ENCODE peak calls at places on chromosomes 1 and 21, in nine cellular contexts. O, X, E, T, C, N, P, J and U are unnamed samples.
A peak's percentile ranks its signal among the peaks of the same experiment; 100 is the strongest.

GRCh38 chr1:43938892-43939587 is 5.4 kb downstream of the ARTN start:
- DNase-seq in C (no peak), J (no peak), T (peak; percentile 48), O (no peak), N (no peak), X (no peak), E (no peak), P (no peak), U (no peak)

GRCh38 chr1:160800645-160801408 is 4.9 kb downstream of the LY9 start:
- DNase-seq in N (no peak), E (no peak), J (no peak), T (no peak), P (no peak), C (no peak), O (no peak), X (no peak), U (no peak)

GRCh38 chr21:15022608-15023261 is 42.1 kb downstream of the NRIP1 start:
- DNase-seq in C (no peak), X (no peak), J (no peak), P (no peak), O (no peak), E (no peak), T (no peak), N (no peak), U (no peak)

GRCh38 chr1:165635329-165635728 is 4.3 kb downstream of the MGST3 start:
- DNase-seq in T (peak; percentile 88), E (no peak), J (no peak), P (no peak), N (no peak), C (no peak), O (no peak), X (no peak), U (no peak)

GRCh38 chr1:5734414-5734813 is 257.8 kb downstream of the NPHP4 start:
- DNase-seq in E (no peak), P (no peak), T (no peak), O (no peak), N (no peak), C (no peak), X (no peak), J (no peak), U (no peak)

GRCh38 chr1:94803517-94804441 is 16.4 kb upstream of the SLC44A3 start:
- DNase-seq in N (no peak), O (no peak), T (peak; percentile 92), E (peak; percentile 12), X (peak; percentile 88), J (no peak), P (no peak), C (peak; percentile 23), U (peak; percentile 34)

GRCh38 chr1:7386226-7387052 is 384.7 kb upstream of the VAMP3 start:
- DNase-seq in O (no peak), N (no peak), J (no peak), E (no peak), C (no peak), P (no peak), T (peak; percentile 40), X (peak; percentile 89), U (no peak)

GRCh38 chr1:54171636-54172035 is 18.8 kb upstream of the CDCP2 start:
- DNase-seq in C (no peak), E (no peak), J (no peak), N (no peak), T (no peak), X (no peak), O (no peak), P (no peak), U (no peak)

GRCh38 chr1:248596615-248597014 is 885 bp downstream of the OR2T10 start:
- DNase-seq in N (no peak), C (no peak), X (no peak), E (no peak), P (no peak), T (no peak), J (no peak), O (no peak), U (no peak)

GRCh38 chr1:234997201-234998173 is 131.2 kb downstream of the TOMM20 start:
- DNase-seq in N (no peak), T (peak; percentile 92), J (no peak), E (peak; percentile 91), O (no peak), P (peak; percentile 94), C (peak; percentile 97), X (peak; percentile 99), U (peak; percentile 95)

GRCh38 chr1:2050793-2051682 is 827 bp downstream of the PRKCZ start:
- DNase-seq in J (no peak), T (no peak), P (no peak), C (peak; percentile 24), O (no peak), X (no peak), E (no peak), N (no peak), U (no peak)

GRCh38 chr1:174413632-174414031 is 34.1 kb upstream of the GPR52 start:
- DNase-seq in N (no peak), O (no peak), P (no peak), X (no peak), T (peak; percentile 26), E (no peak), C (peak; percentile 36), J (no peak), U (no peak)

GRCh38 chr1:156582388-156583022 is 3.0 kb downstream of the TTC24 start:
- DNase-seq in O (no peak), C (no peak), P (no peak), T (no peak), X (no peak), J (no peak), E (no peak), N (no peak), U (no peak)

GRCh38 chr1:37473431-37474050 is 839 bp upstream of the ZC3H12A start:
- DNase-seq in N (no peak), T (peak; percentile 53), O (no peak), J (no peak), E (peak; percentile 9), C (peak; percentile 31), X (no peak), P (no peak), U (no peak)

GRCh38 chr1:205191617-205192016 is 19.9 kb downstream of the DSTYK start:
- DNase-seq in X (no peak), E (no peak), J (no peak), P (no peak), T (no peak), O (no peak), N (no peak), C (peak; percentile 89), U (no peak)

GRCh38 chr1:213231795-213232231 is 180.8 kb downstream of the RPS6KC1 start:
- DNase-seq in O (no peak), X (no peak), P (no peak), N (no peak), J (no peak), E (peak; percentile 61), T (peak; percentile 14), C (peak; percentile 98), U (no peak)

GRCh38 chr1:199243423-199244061 is 604.7 kb downstream of the PTPRC start:
- DNase-seq in T (peak; percentile 73), O (peak; percentile 57), N (peak; percentile 50), X (no peak), C (peak; percentile 83), E (peak; percentile 15), P (no peak), J (peak; percentile 32), U (peak; percentile 48)

GRCh38 chr21:39137248-39138186 is 45.7 kb downstream of the PSMG1 start:
- DNase-seq in C (no peak), J (no peak), X (peak; percentile 31), P (no peak), N (no peak), E (no peak), T (no peak), O (no peak), U (no peak)

GRCh38 chr1:4768553-4768952 is 114.1 kb downstream of the AJAP1 start:
- DNase-seq in C (no peak), O (no peak), E (peak; percentile 7), T (no peak), P (no peak), X (no peak), J (no peak), N (no peak), U (no peak)

GRCh38 chr1:206803221-206803730 is 31.0 kb upstream of the IL10 start:
- DNase-seq in X (no peak), O (peak; percentile 48), J (peak; percentile 47), N (peak; percentile 65), C (no peak), P (no peak), E (no peak), T (no peak), U (peak; percentile 60)

GRCh38 chr1:2230781-2231666 is 2.9 kb downstream of the SKI start:
- DNase-seq in N (peak; percentile 67), X (no peak), C (no peak), T (peak; percentile 75), O (no peak), J (no peak), E (no peak), P (no peak), U (peak; percentile 55)

GRCh38 chr1:77986810-77987209 is 7.9 kb upstream of the FUBP1 start:
- DNase-seq in N (no peak), C (no peak), J (no peak), P (no peak), T (no peak), X (no peak), E (no peak), O (no peak), U (no peak)

GRCh38 chr21:41762753-41763152 is 4.1 kb downstream of the RIPK4 start:
- DNase-seq in J (no peak), T (no peak), N (no peak), P (no peak), O (no peak), E (no peak), X (no peak), C (no peak), U (no peak)

GRCh38 chr1:155062151-155062686 is 1.3 kb upstream of the EFNA4 start:
- DNase-seq in P (no peak), C (peak; percentile 69), J (no peak), O (no peak), E (no peak), T (no peak), N (no peak), X (no peak), U (peak; percentile 41)

GRCh38 chr1:81304187-81304586 is 496.5 kb upstream of the ADGRL2 start:
- DNase-seq in N (no peak), T (no peak), P (peak; percentile 21), X (no peak), E (no peak), C (no peak), J (no peak), O (no peak), U (no peak)

GRCh38 chr1:185645201-185645640 is 89.0 kb upstream of the HMCN1 start:
- DNase-seq in N (no peak), T (no peak), E (no peak), J (no peak), P (no peak), X (no peak), O (no peak), C (no peak), U (no peak)

GRCh38 chr1:25037174-25038074 is 107.3 kb upstream of the RUNX3 start:
- DNase-seq in O (no peak), X (no peak), E (peak; percentile 18), T (no peak), N (peak; percentile 69), J (peak; percentile 45), C (peak; percentile 10), P (no peak), U (peak; percentile 47)

GRCh38 chr1:159752135-159752580 is 28.6 kb upstream of the DUSP23 start:
- DNase-seq in X (no peak), P (no peak), E (no peak), J (no peak), C (no peak), N (no peak), O (no peak), T (no peak), U (peak; percentile 42)

GRCh38 chr21:42191978-42192595 is 26.9 kb upstream of the ABCG1 start:
- DNase-seq in X (peak; percentile 64), E (peak; percentile 51), C (peak; percentile 65), J (no peak), N (no peak), P (no peak), O (no peak), T (no peak), U (no peak)

GRCh38 chr1:232519186-232519585 is 110.7 kb downstream of the SIPA1L2 start:
- DNase-seq in J (no peak), O (no peak), P (no peak), X (no peak), N (no peak), C (peak; percentile 93), E (peak; percentile 87), T (no peak), U (no peak)

GRCh38 chr1:30191154-30191702 is 532.2 kb downstream of the MATN1 start:
- DNase-seq in X (peak; percentile 92), P (peak; percentile 10), J (no peak), T (no peak), O (no peak), N (peak; percentile 23), E (no peak), C (peak; percentile 9), U (peak; percentile 18)